ENCODE peak calls at places on chromosome 3, in eight cellular contexts. One of them, this sample, is unnamed.

GRCh38 chr3:66276705-66277274 is 56.0 kb downstream of the SLC25A26 start:
- DNase-seq in NCI-H1105: peak
- DNase-seq in SK-N-DZ: peak
- DNase-seq in A549: peak
- DNase-seq in activated CD4-positive, alpha-beta T cell treated with anti-CD3 and anti-CD28 coated beads for 24 hours: peak
- DNase-seq in fibroblast of lung: peak
- DNase-seq in stimulated activated naive B cell treated with anti-CD40 and anti-IgM and Interleukin-4, amounts not matched to agents 10 μg/mL and 1 μg/mL and 100 μg/mL, for 72 hours: peak
- DNase-seq in GM04503: no peak
- DNase-seq in this sample: peak

GRCh38 chr3:79769234-79769633 is 1.4 kb upstream of the ROBO1 start:
- DNase-seq in NCI-H1105: no peak
- DNase-seq in SK-N-DZ: no peak
- DNase-seq in A549: no peak
- DNase-seq in activated CD4-positive, alpha-beta T cell treated with anti-CD3 and anti-CD28 coated beads for 24 hours: no peak
- DNase-seq in fibroblast of lung: no peak
- DNase-seq in stimulated activated naive B cell treated with anti-CD40 and anti-IgM and Interleukin-4, amounts not matched to agents 10 μg/mL and 1 μg/mL and 100 μg/mL, for 72 hours: no peak
- DNase-seq in GM04503: no peak
- DNase-seq in this sample: no peak

GRCh38 chr3:197960694-197961581 is 921 bp downstream of the LMLN start:
- DNase-seq in NCI-H1105: no peak
- DNase-seq in SK-N-DZ: no peak
- DNase-seq in A549: no peak
- DNase-seq in activated CD4-positive, alpha-beta T cell treated with anti-CD3 and anti-CD28 coated beads for 24 hours: peak
- DNase-seq in fibroblast of lung: peak
- DNase-seq in stimulated activated naive B cell treated with anti-CD40 and anti-IgM and Interleukin-4, amounts not matched to agents 10 μg/mL and 1 μg/mL and 100 μg/mL, for 72 hours: no peak
- DNase-seq in GM04503: peak
- DNase-seq in this sample: no peak

GRCh38 chr3:89173546-89173945 is 66.1 kb downstream of the EPHA3 start:
- DNase-seq in NCI-H1105: no peak
- DNase-seq in SK-N-DZ: no peak
- DNase-seq in A549: no peak
- DNase-seq in activated CD4-positive, alpha-beta T cell treated with anti-CD3 and anti-CD28 coated beads for 24 hours: no peak
- DNase-seq in fibroblast of lung: peak
- DNase-seq in stimulated activated naive B cell treated with anti-CD40 and anti-IgM and Interleukin-4, amounts not matched to agents 10 μg/mL and 1 μg/mL and 100 μg/mL, for 72 hours: no peak
- DNase-seq in GM04503: no peak
- DNase-seq in this sample: no peak

GRCh38 chr3:72836923-72837322 is 11.3 kb downstream of the SHQ1 start:
- DNase-seq in NCI-H1105: no peak
- DNase-seq in SK-N-DZ: no peak
- DNase-seq in A549: no peak
- DNase-seq in activated CD4-positive, alpha-beta T cell treated with anti-CD3 and anti-CD28 coated beads for 24 hours: no peak
- DNase-seq in fibroblast of lung: no peak
- DNase-seq in stimulated activated naive B cell treated with anti-CD40 and anti-IgM and Interleukin-4, amounts not matched to agents 10 μg/mL and 1 μg/mL and 100 μg/mL, for 72 hours: no peak
- DNase-seq in GM04503: no peak
- DNase-seq in this sample: no peak

GRCh38 chr3:99699841-99700240 is 61.4 kb downstream of the COL8A1 start:
- DNase-seq in NCI-H1105: no peak
- DNase-seq in SK-N-DZ: no peak
- DNase-seq in A549: no peak
- DNase-seq in activated CD4-positive, alpha-beta T cell treated with anti-CD3 and anti-CD28 coated beads for 24 hours: no peak
- DNase-seq in fibroblast of lung: peak
- DNase-seq in stimulated activated naive B cell treated with anti-CD40 and anti-IgM and Interleukin-4, amounts not matched to agents 10 μg/mL and 1 μg/mL and 100 μg/mL, for 72 hours: no peak
- DNase-seq in GM04503: peak
- DNase-seq in this sample: no peak

GRCh38 chr3:37995652-37996641 is 5.4 kb downstream of the VILL start:
- DNase-seq in NCI-H1105: no peak
- DNase-seq in SK-N-DZ: no peak
- DNase-seq in A549: no peak
- DNase-seq in activated CD4-positive, alpha-beta T cell treated with anti-CD3 and anti-CD28 coated beads for 24 hours: no peak
- DNase-seq in fibroblast of lung: no peak
- DNase-seq in stimulated activated naive B cell treated with anti-CD40 and anti-IgM and Interleukin-4, amounts not matched to agents 10 μg/mL and 1 μg/mL and 100 μg/mL, for 72 hours: no peak
- DNase-seq in GM04503: no peak
- DNase-seq in this sample: no peak

GRCh38 chr3:39809181-39809994 is at the start of gene MYRIP:
- DNase-seq in NCI-H1105: peak
- DNase-seq in SK-N-DZ: peak
- DNase-seq in A549: peak
- DNase-seq in activated CD4-positive, alpha-beta T cell treated with anti-CD3 and anti-CD28 coated beads for 24 hours: no peak
- DNase-seq in fibroblast of lung: no peak
- DNase-seq in stimulated activated naive B cell treated with anti-CD40 and anti-IgM and Interleukin-4, amounts not matched to agents 10 μg/mL and 1 μg/mL and 100 μg/mL, for 72 hours: no peak
- DNase-seq in GM04503: no peak
- DNase-seq in this sample: peak

GRCh38 chr3:116166121-116166520 is 279.2 kb downstream of the LSAMP start:
- DNase-seq in NCI-H1105: no peak
- DNase-seq in SK-N-DZ: no peak
- DNase-seq in A549: no peak
- DNase-seq in activated CD4-positive, alpha-beta T cell treated with anti-CD3 and anti-CD28 coated beads for 24 hours: no peak
- DNase-seq in fibroblast of lung: no peak
- DNase-seq in stimulated activated naive B cell treated with anti-CD40 and anti-IgM and Interleukin-4, amounts not matched to agents 10 μg/mL and 1 μg/mL and 100 μg/mL, for 72 hours: no peak
- DNase-seq in GM04503: no peak
- DNase-seq in this sample: no peak

GRCh38 chr3:113773381-113773780 is 26.5 kb downstream of the ATP6V1A start:
- DNase-seq in NCI-H1105: no peak
- DNase-seq in SK-N-DZ: no peak
- DNase-seq in A549: no peak
- DNase-seq in activated CD4-positive, alpha-beta T cell treated with anti-CD3 and anti-CD28 coated beads for 24 hours: no peak
- DNase-seq in fibroblast of lung: peak
- DNase-seq in stimulated activated naive B cell treated with anti-CD40 and anti-IgM and Interleukin-4, amounts not matched to agents 10 μg/mL and 1 μg/mL and 100 μg/mL, for 72 hours: no peak
- DNase-seq in GM04503: peak
- DNase-seq in this sample: no peak

GRCh38 chr3:16885948-16886683 is 1.4 kb downstream of the PLCL2 start:
- DNase-seq in NCI-H1105: no peak
- DNase-seq in SK-N-DZ: no peak
- DNase-seq in A549: no peak
- DNase-seq in activated CD4-positive, alpha-beta T cell treated with anti-CD3 and anti-CD28 coated beads for 24 hours: no peak
- DNase-seq in fibroblast of lung: peak
- DNase-seq in stimulated activated naive B cell treated with anti-CD40 and anti-IgM and Interleukin-4, amounts not matched to agents 10 μg/mL and 1 μg/mL and 100 μg/mL, for 72 hours: no peak
- DNase-seq in GM04503: no peak
- DNase-seq in this sample: no peak

This sample was measured in NCI-H510A treated with DMSO at 0.1 percent for 48 hours.